ENCODE peak calls at places on chromosomes 12 and 14, in five cellular contexts. One of them, this sample, is unnamed.

GRCh38 chr12:57111046-57111698 is at the start of gene STAT6:
- DNase-seq in PC-3: peak
- DNase-seq in HFFc6: peak
- DNase-seq in mammary epithelial cell: peak
- DNase-seq in progenitor cell of endocrine pancreas: no peak
- DNase-seq in this sample: peak

GRCh38 chr14:103346286-103346685 is 12.2 kb downstream of the EIF5 start:
- DNase-seq in HFFc6: peak
- DNase-seq in mammary epithelial cell: no peak
- DNase-seq in PC-3: no peak
- DNase-seq in progenitor cell of endocrine pancreas: no peak
- DNase-seq in this sample: no peak

GRCh38 chr14:25413058-25413457 is 363.1 kb upstream of the STXBP6 start:
- DNase-seq in mammary epithelial cell: no peak
- DNase-seq in HFFc6: no peak
- DNase-seq in progenitor cell of endocrine pancreas: no peak
- DNase-seq in PC-3: no peak
- DNase-seq in this sample: no peak

GRCh38 chr14:95167177-95167576 is 9.8 kb upstream of the DICER1 start:
- DNase-seq in PC-3: no peak
- DNase-seq in progenitor cell of endocrine pancreas: no peak
- DNase-seq in HFFc6: no peak
- DNase-seq in mammary epithelial cell: no peak
- DNase-seq in this sample: no peak

GRCh38 chr14:31880935-31881334 is 196.2 kb upstream of the ARHGAP5 start:
- DNase-seq in PC-3: peak
- DNase-seq in progenitor cell of endocrine pancreas: no peak
- DNase-seq in HFFc6: peak
- DNase-seq in mammary epithelial cell: peak
- DNase-seq in this sample: peak

GRCh38 chr12:65568517-65568916 is 255.8 kb upstream of the HMGA2 start:
- DNase-seq in HFFc6: peak
- DNase-seq in progenitor cell of endocrine pancreas: no peak
- DNase-seq in mammary epithelial cell: peak
- DNase-seq in PC-3: peak
- DNase-seq in this sample: peak

GRCh38 chr12:4939418-4940023 is 29.8 kb downstream of the KCNA1 start:
- DNase-seq in PC-3: no peak
- DNase-seq in mammary epithelial cell: no peak
- DNase-seq in HFFc6: no peak
- DNase-seq in progenitor cell of endocrine pancreas: no peak
- DNase-seq in this sample: no peak

GRCh38 chr12:1913377-1914115 is 4.9 kb downstream of the CACNA2D4 start:
- DNase-seq in HFFc6: no peak
- DNase-seq in mammary epithelial cell: no peak
- DNase-seq in PC-3: no peak
- DNase-seq in progenitor cell of endocrine pancreas: no peak
- DNase-seq in this sample: no peak

GRCh38 chr14:73829526-73830431 is 21.9 kb upstream of the PTGR2 start:
- DNase-seq in HFFc6: peak
- DNase-seq in mammary epithelial cell: peak
- DNase-seq in progenitor cell of endocrine pancreas: no peak
- DNase-seq in PC-3: peak
- DNase-seq in this sample: no peak

GRCh38 chr12:125331342-125332052 is 266.3 kb downstream of the AACS start:
- DNase-seq in HFFc6: no peak
- DNase-seq in PC-3: no peak
- DNase-seq in progenitor cell of endocrine pancreas: no peak
- DNase-seq in mammary epithelial cell: no peak
- DNase-seq in this sample: peak

GRCh38 chr12:133080619-133081407 is at the start of gene ZNF140:
- DNase-seq in PC-3: peak
- DNase-seq in progenitor cell of endocrine pancreas: peak
- DNase-seq in mammary epithelial cell: peak
- DNase-seq in HFFc6: peak
- DNase-seq in this sample: peak

GRCh38 chr12:104307655-104308000 is 4.1 kb downstream of the EID3 start:
- DNase-seq in mammary epithelial cell: no peak
- DNase-seq in HFFc6: no peak
- DNase-seq in PC-3: no peak
- DNase-seq in progenitor cell of endocrine pancreas: no peak
- DNase-seq in this sample: no peak

GRCh38 chr12:110826592-110827200 is 20.1 kb upstream of the CCDC63 start:
- DNase-seq in progenitor cell of endocrine pancreas: peak
- DNase-seq in HFFc6: peak
- DNase-seq in mammary epithelial cell: peak
- DNase-seq in PC-3: peak
- DNase-seq in this sample: peak

GRCh38 chr12:62291888-62292760 is 31.9 kb downstream of the USP15 start:
- DNase-seq in HFFc6: no peak
- DNase-seq in mammary epithelial cell: peak
- DNase-seq in PC-3: peak
- DNase-seq in progenitor cell of endocrine pancreas: no peak
- DNase-seq in this sample: peak

GRCh38 chr14:37232907-37233481 is 35.3 kb downstream of the MIPOL1 start:
- DNase-seq in mammary epithelial cell: peak
- DNase-seq in PC-3: peak
- DNase-seq in progenitor cell of endocrine pancreas: no peak
- DNase-seq in HFFc6: peak
- DNase-seq in this sample: peak

GRCh38 chr14:67191768-67192290 is 2.6 kb downstream of the GARIN2 start:
- DNase-seq in mammary epithelial cell: no peak
- DNase-seq in HFFc6: no peak
- DNase-seq in PC-3: no peak
- DNase-seq in progenitor cell of endocrine pancreas: no peak
- DNase-seq in this sample: no peak

GRCh38 chr12:92467886-92468285 is 234.9 kb upstream of the PLEKHG7 start:
- DNase-seq in PC-3: peak
- DNase-seq in progenitor cell of endocrine pancreas: no peak
- DNase-seq in HFFc6: no peak
- DNase-seq in mammary epithelial cell: no peak
- DNase-seq in this sample: peak

GRCh38 chr14:68140111-68140741 is 320.6 kb downstream of the RAD51B start:
- DNase-seq in progenitor cell of endocrine pancreas: no peak
- DNase-seq in mammary epithelial cell: peak
- DNase-seq in PC-3: peak
- DNase-seq in HFFc6: peak
- DNase-seq in this sample: peak

GRCh38 chr14:105136401-105137322 is 31.9 kb downstream of the JAG2 start:
- DNase-seq in HFFc6: no peak
- DNase-seq in mammary epithelial cell: no peak
- DNase-seq in PC-3: no peak
- DNase-seq in progenitor cell of endocrine pancreas: no peak
- DNase-seq in this sample: no peak

GRCh38 chr14:91256661-91257060 is 12.2 kb upstream of the GPR68 start:
- DNase-seq in mammary epithelial cell: no peak
- DNase-seq in HFFc6: no peak
- DNase-seq in PC-3: no peak
- DNase-seq in progenitor cell of endocrine pancreas: no peak
- DNase-seq in this sample: no peak

This sample was measured in RWPE1.